ENCODE peak calls at places on chromosomes 11 and 22, in nine cellular contexts. One of them, this sample, is unnamed.
A peak's percentile ranks its signal among the peaks of the same experiment; 100 is the strongest.

GRCh38 chr22:20021196-20022181 is 579 bp downstream of the TANGO2 start:
- DNase-seq in small intestine: peak; percentile 18
- DNase-seq in HT-29: peak; percentile 73
- DNase-seq in iPS-NIHi11: no peak
- DNase-seq in stimulated activated naive CD4-positive, alpha-beta T cell treated with Interleukin-2 at 50 U/mL for 16 hours: peak; percentile 6
- DNase-seq in MV-4-11: no peak
- DNase-seq in body of pancreas: peak; percentile 58
- DNase-seq in stimulated activated CD4-positive, alpha-beta T cell treated with anti-CD3 and anti-CD28 coated beads, Interleukin-15, amount 100 ng/mL, for 24 hours: peak; percentile 32
- DNase-seq in coronary artery: peak; percentile 86
- DNase-seq in this sample: peak; percentile 35

GRCh38 chr22:48464246-48464645 is 1363.4 kb downstream of the BRD1 start:
- DNase-seq in body of pancreas: no peak
- DNase-seq in small intestine: no peak
- DNase-seq in coronary artery: no peak
- DNase-seq in MV-4-11: no peak
- DNase-seq in stimulated activated naive CD4-positive, alpha-beta T cell treated with Interleukin-2 at 50 U/mL for 16 hours: no peak
- DNase-seq in iPS-NIHi11: no peak
- DNase-seq in HT-29: no peak
- DNase-seq in stimulated activated CD4-positive, alpha-beta T cell treated with anti-CD3 and anti-CD28 coated beads, Interleukin-15, amount 100 ng/mL, for 24 hours: no peak
- DNase-seq in this sample: no peak

GRCh38 chr22:24357547-24357946 is 69.9 kb upstream of the ADORA2A start:
- DNase-seq in coronary artery: no peak
- DNase-seq in MV-4-11: no peak
- DNase-seq in body of pancreas: no peak
- DNase-seq in HT-29: no peak
- DNase-seq in small intestine: no peak
- DNase-seq in stimulated activated naive CD4-positive, alpha-beta T cell treated with Interleukin-2 at 50 U/mL for 16 hours: no peak
- DNase-seq in iPS-NIHi11: no peak
- DNase-seq in stimulated activated CD4-positive, alpha-beta T cell treated with anti-CD3 and anti-CD28 coated beads, Interleukin-15, amount 100 ng/mL, for 24 hours: no peak
- DNase-seq in this sample: no peak

GRCh38 chr11:57668467-57668890 is 565 bp downstream of the ZDHHC5 start:
- DNase-seq in body of pancreas: no peak
- DNase-seq in small intestine: peak; percentile 42
- DNase-seq in HT-29: peak; percentile 50
- DNase-seq in stimulated activated CD4-positive, alpha-beta T cell treated with anti-CD3 and anti-CD28 coated beads, Interleukin-15, amount 100 ng/mL, for 24 hours: no peak
- DNase-seq in MV-4-11: no peak
- DNase-seq in stimulated activated naive CD4-positive, alpha-beta T cell treated with Interleukin-2 at 50 U/mL for 16 hours: peak; percentile 40
- DNase-seq in coronary artery: no peak
- DNase-seq in iPS-NIHi11: no peak
- DNase-seq in this sample: no peak

GRCh38 chr11:22192289-22192641 is 620 bp upstream of the ANO5 start:
- DNase-seq in coronary artery: no peak
- DNase-seq in small intestine: peak; percentile 60
- DNase-seq in HT-29: no peak
- DNase-seq in stimulated activated naive CD4-positive, alpha-beta T cell treated with Interleukin-2 at 50 U/mL for 16 hours: no peak
- DNase-seq in iPS-NIHi11: peak; percentile 62
- DNase-seq in MV-4-11: no peak
- DNase-seq in body of pancreas: peak; percentile 40
- DNase-seq in stimulated activated CD4-positive, alpha-beta T cell treated with anti-CD3 and anti-CD28 coated beads, Interleukin-15, amount 100 ng/mL, for 24 hours: no peak
- DNase-seq in this sample: peak; percentile 52

GRCh38 chr11:96109265-96110030 is 185.5 kb upstream of the MTMR2 start:
- DNase-seq in stimulated activated CD4-positive, alpha-beta T cell treated with anti-CD3 and anti-CD28 coated beads, Interleukin-15, amount 100 ng/mL, for 24 hours: no peak
- DNase-seq in coronary artery: no peak
- DNase-seq in small intestine: no peak
- DNase-seq in stimulated activated naive CD4-positive, alpha-beta T cell treated with Interleukin-2 at 50 U/mL for 16 hours: no peak
- DNase-seq in iPS-NIHi11: no peak
- DNase-seq in HT-29: no peak
- DNase-seq in MV-4-11: no peak
- DNase-seq in body of pancreas: no peak
- DNase-seq in this sample: no peak

GRCh38 chr11:119421941-119422504 is 949 bp downstream of the THY1 start:
- DNase-seq in iPS-NIHi11: peak; percentile 38
- DNase-seq in MV-4-11: no peak
- DNase-seq in HT-29: no peak
- DNase-seq in body of pancreas: no peak
- DNase-seq in stimulated activated naive CD4-positive, alpha-beta T cell treated with Interleukin-2 at 50 U/mL for 16 hours: no peak
- DNase-seq in small intestine: no peak
- DNase-seq in coronary artery: no peak
- DNase-seq in stimulated activated CD4-positive, alpha-beta T cell treated with anti-CD3 and anti-CD28 coated beads, Interleukin-15, amount 100 ng/mL, for 24 hours: peak; percentile 21
- DNase-seq in this sample: peak; percentile 32

GRCh38 chr11:66549696-66550095 is 3.0 kb downstream of the ACTN3 start:
- DNase-seq in body of pancreas: no peak
- DNase-seq in stimulated activated CD4-positive, alpha-beta T cell treated with anti-CD3 and anti-CD28 coated beads, Interleukin-15, amount 100 ng/mL, for 24 hours: no peak
- DNase-seq in coronary artery: no peak
- DNase-seq in HT-29: no peak
- DNase-seq in stimulated activated naive CD4-positive, alpha-beta T cell treated with Interleukin-2 at 50 U/mL for 16 hours: no peak
- DNase-seq in MV-4-11: no peak
- DNase-seq in small intestine: no peak
- DNase-seq in iPS-NIHi11: no peak
- DNase-seq in this sample: no peak

GRCh38 chr11:111372538-111372937 is 6.5 kb downstream of the POU2AF1 start:
- DNase-seq in stimulated activated naive CD4-positive, alpha-beta T cell treated with Interleukin-2 at 50 U/mL for 16 hours: no peak
- DNase-seq in MV-4-11: no peak
- DNase-seq in HT-29: no peak
- DNase-seq in coronary artery: no peak
- DNase-seq in body of pancreas: no peak
- DNase-seq in iPS-NIHi11: no peak
- DNase-seq in stimulated activated CD4-positive, alpha-beta T cell treated with anti-CD3 and anti-CD28 coated beads, Interleukin-15, amount 100 ng/mL, for 24 hours: no peak
- DNase-seq in small intestine: no peak
- DNase-seq in this sample: no peak

GRCh38 chr22:46010951-46011626 is 34.1 kb upstream of the WNT7B start:
- DNase-seq in stimulated activated naive CD4-positive, alpha-beta T cell treated with Interleukin-2 at 50 U/mL for 16 hours: no peak
- DNase-seq in body of pancreas: no peak
- DNase-seq in small intestine: no peak
- DNase-seq in coronary artery: peak; percentile 67
- DNase-seq in iPS-NIHi11: no peak
- DNase-seq in stimulated activated CD4-positive, alpha-beta T cell treated with anti-CD3 and anti-CD28 coated beads, Interleukin-15, amount 100 ng/mL, for 24 hours: no peak
- DNase-seq in MV-4-11: no peak
- DNase-seq in HT-29: no peak
- DNase-seq in this sample: no peak

GRCh38 chr22:46619830-46620501 is at the start of gene GRAMD4:
- DNase-seq in MV-4-11: peak; percentile 75
- DNase-seq in HT-29: no peak
- DNase-seq in coronary artery: no peak
- DNase-seq in stimulated activated CD4-positive, alpha-beta T cell treated with anti-CD3 and anti-CD28 coated beads, Interleukin-15, amount 100 ng/mL, for 24 hours: no peak
- DNase-seq in small intestine: no peak
- DNase-seq in body of pancreas: no peak
- DNase-seq in stimulated activated naive CD4-positive, alpha-beta T cell treated with Interleukin-2 at 50 U/mL for 16 hours: no peak
- DNase-seq in iPS-NIHi11: no peak
- DNase-seq in this sample: no peak

GRCh38 chr22:18085188-18085587 is 7.4 kb downstream of the PEX26 start:
- DNase-seq in body of pancreas: no peak
- DNase-seq in small intestine: peak; percentile 98
- DNase-seq in MV-4-11: no peak
- DNase-seq in HT-29: no peak
- DNase-seq in iPS-NIHi11: no peak
- DNase-seq in stimulated activated naive CD4-positive, alpha-beta T cell treated with Interleukin-2 at 50 U/mL for 16 hours: no peak
- DNase-seq in coronary artery: no peak
- DNase-seq in stimulated activated CD4-positive, alpha-beta T cell treated with anti-CD3 and anti-CD28 coated beads, Interleukin-15, amount 100 ng/mL, for 24 hours: no peak
- DNase-seq in this sample: peak; percentile 74

GRCh38 chr11:61697093-61697492 is 16.9 kb downstream of the DAGLA start:
- DNase-seq in stimulated activated CD4-positive, alpha-beta T cell treated with anti-CD3 and anti-CD28 coated beads, Interleukin-15, amount 100 ng/mL, for 24 hours: no peak
- DNase-seq in MV-4-11: no peak
- DNase-seq in iPS-NIHi11: no peak
- DNase-seq in small intestine: no peak
- DNase-seq in stimulated activated naive CD4-positive, alpha-beta T cell treated with Interleukin-2 at 50 U/mL for 16 hours: no peak
- DNase-seq in body of pancreas: peak; percentile 70
- DNase-seq in coronary artery: no peak
- DNase-seq in HT-29: peak; percentile 73
- DNase-seq in this sample: no peak